ENCODE peak calls at places on chromosome 2, in ten cellular contexts. K is HepG2, H is A549, N is transverse colon, P is adrenal gland, X is sigmoid colon, W is spleen, V is ovary, Y is thyroid gland, Q is Peyer's patch. A is an unnamed sample.

GRCh38 chr2:65877331-65877791 is 445.0 kb upstream of the SPRED2 start:
- DNase-seq in K (no peak), H (no peak), N (no peak), P (no peak), X (no peak), W (no peak), V (no peak), Y (no peak), Q (no peak), A (no peak)

GRCh38 chr2:172095905-172096660 is 6.6 kb downstream of the DLX2 start:
- DNase-seq in K (no peak), H (no peak), N (no peak), P (no peak), X (no peak), W (peak; percentile 75), V (no peak), Y (no peak), Q (no peak), A (no peak)

GRCh38 chr2:34997779-34998178 is 1357.8 kb upstream of the CRIM1 start:
- DNase-seq in K (no peak), H (no peak), N (no peak), P (no peak), X (no peak), W (no peak), V (no peak), Y (no peak), Q (no peak), A (peak; percentile 14)

GRCh38 chr2:134338180-134338579 is 84.3 kb downstream of the MGAT5 start:
- DNase-seq in K (no peak), H (no peak), N (no peak), P (no peak), X (no peak), W (no peak), V (no peak), Y (no peak), Q (no peak), A (no peak)

GRCh38 chr2:104215269-104216161 is 638.4 kb upstream of the POU3F3 start:
- DNase-seq in K (no peak), H (no peak), N (no peak), P (no peak), X (no peak), W (no peak), V (no peak), Y (no peak), Q (no peak), A (no peak)

GRCh38 chr2:171056307-171056706 is 104.4 kb downstream of the TLK1 start:
- DNase-seq in K (no peak), H (no peak), N (no peak), P (no peak), X (no peak), W (no peak), V (no peak), Y (no peak), Q (no peak), A (no peak)

GRCh38 chr2:19119326-19120001 is 239.0 kb downstream of the OSR1 start:
- DNase-seq in K (peak; percentile 66), H (no peak), N (no peak), P (no peak), X (no peak), W (no peak), V (no peak), Y (no peak), Q (no peak), A (no peak)

GRCh38 chr2:158686166-158686792 is 108.8 kb upstream of the DAPL1 start:
- DNase-seq in K (no peak), H (no peak), N (no peak), P (no peak), X (no peak), W (no peak), V (no peak), Y (no peak), Q (no peak), A (no peak)

GRCh38 chr2:195106681-195107380 is 550.2 kb upstream of the SLC39A10 start:
- DNase-seq in K (no peak), H (no peak), N (no peak), P (no peak), X (no peak), W (no peak), V (no peak), Y (no peak), Q (no peak), A (no peak)

GRCh38 chr2:96084006-96084857 is 32.1 kb downstream of the ADRA2B start:
- DNase-seq in K (no peak), H (no peak), N (no peak), P (no peak), X (no peak), W (peak; percentile 68), V (peak; percentile 21), Y (no peak), Q (no peak), A (no peak)

GRCh38 chr2:119383410-119384140 is 16.8 kb downstream of the DBI start:
- DNase-seq in K (no peak), H (no peak), N (no peak), P (no peak), X (no peak), W (no peak), V (no peak), Y (peak; percentile 81), Q (no peak), A (no peak)

GRCh38 chr2:59449264-59449663 is 1104.2 kb downstream of the BCL11A start:
- DNase-seq in K (no peak), H (peak; percentile 4), N (peak; percentile 29), P (no peak), X (no peak), W (no peak), V (no peak), Y (no peak), Q (peak; percentile 17), A (peak; percentile 34)

GRCh38 chr2:169693344-169693743 is 861 bp downstream of the CFAP210 start:
- DNase-seq in K (peak; percentile 52), H (peak; percentile 17), N (no peak), P (no peak), X (no peak), W (no peak), V (no peak), Y (no peak), Q (no peak), A (peak; percentile 37)

GRCh38 chr2:184504252-184504651 is 94.1 kb upstream of the ZNF804A start:
- DNase-seq in K (no peak), H (no peak), N (no peak), P (no peak), X (no peak), W (no peak), V (no peak), Y (no peak), Q (no peak), A (no peak)

GRCh38 chr2:210859314-210859713 is 302.9 kb downstream of the CPS1 start:
- DNase-seq in K (no peak), H (no peak), N (no peak), P (no peak), X (no peak), W (no peak), V (no peak), Y (no peak), Q (no peak), A (no peak)

GRCh38 chr2:223797811-223798721 is 39.3 kb downstream of the AP1S3 start:
- DNase-seq in K (peak; percentile 59), H (peak; percentile 66), N (no peak), P (no peak), X (no peak), W (no peak), V (no peak), Y (no peak), Q (no peak), A (peak; percentile 16)

GRCh38 chr2:128820427-128820826 is 501.8 kb upstream of the HS6ST1 start:
- DNase-seq in K (no peak), H (no peak), N (no peak), P (no peak), X (no peak), W (no peak), V (no peak), Y (no peak), Q (no peak), A (no peak)

GRCh38 chr2:109616184-109616583 is 2.0 kb downstream of the SOWAHC start:
- DNase-seq in K (no peak), H (no peak), N (no peak), P (no peak), X (no peak), W (no peak), V (no peak), Y (no peak), Q (no peak), A (no peak)
- H3K4me3 ChIP-seq in K (peak overlapping the region; percentile 80), H (peak overlapping the region; percentile 69), N (peak overlapping the region; percentile 82), P (no peak overlapping the region), X (no peak overlapping the region), W (peak overlapping the region; percentile 56), V (no peak overlapping the region), Y (no peak overlapping the region), Q (no peak overlapping the region), A (no peak overlapping the region)

DNA sequence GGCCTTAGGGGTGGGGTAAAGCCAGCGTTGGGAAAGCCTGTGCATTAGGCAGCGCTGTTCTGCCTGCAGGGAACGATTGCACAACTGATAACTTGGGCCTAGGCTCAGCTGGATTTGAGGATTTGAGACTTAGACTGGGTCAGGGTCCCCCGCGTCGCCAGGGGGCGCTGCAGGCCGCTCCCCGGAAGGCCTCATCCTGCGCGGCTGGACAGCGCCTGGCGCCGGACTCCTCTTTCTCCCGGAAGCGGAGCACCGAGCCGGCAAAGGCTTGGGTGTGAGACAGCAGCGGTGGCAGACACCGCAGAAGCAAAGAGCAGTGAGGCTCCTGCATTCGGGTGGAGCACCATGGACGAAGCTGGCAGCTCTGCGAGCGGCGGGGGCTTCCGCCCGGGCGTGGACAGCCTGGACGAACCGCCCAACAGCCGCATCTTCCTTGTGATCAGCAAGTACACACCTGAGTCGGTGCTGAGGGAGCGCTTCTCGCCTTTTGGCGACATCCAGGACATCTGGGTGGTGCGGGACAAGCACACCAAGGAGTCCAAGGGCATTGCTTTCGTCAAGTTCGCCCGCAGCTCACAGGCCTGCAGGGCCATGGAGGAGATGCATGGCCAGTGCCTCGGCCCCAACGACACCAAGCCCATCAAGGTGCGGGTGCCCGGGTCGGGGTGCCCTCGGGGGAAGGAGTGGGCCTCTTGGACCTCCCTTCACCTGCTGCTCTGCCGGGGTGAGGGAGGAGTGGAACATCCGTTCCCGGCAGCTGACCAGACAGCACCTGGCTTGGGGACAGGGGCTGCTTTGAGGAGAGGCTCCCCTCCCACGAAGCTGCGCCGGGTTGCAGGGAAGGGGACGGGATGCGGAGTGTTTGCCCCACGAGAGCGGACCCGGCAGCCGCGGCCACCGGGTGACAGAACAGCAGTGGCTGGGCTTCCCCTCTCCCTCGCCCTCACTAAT is at the start of gene RBM45:
- DNase-seq in K (peak; percentile 92), H (peak; percentile 94), N (peak; percentile 95), P (peak; percentile 93), X (peak; percentile 95), W (peak; percentile 98), V (peak; percentile 94), Y (peak; percentile 91), Q (peak; percentile 82), A (peak; percentile 96)
- TF ChIP-seq POLR2A in K (peak; percentile 97), H (peak; percentile 94), N (peak; percentile 80), P (peak; percentile 62), X (peak; percentile 35), W (no peak), V (no peak), Y (peak; percentile 78), Q (peak; percentile 73), A (peak; percentile 72)

GRCh38 chr2:50291535-50291934 is 740.4 kb downstream of the NRXN1 start:
- DNase-seq in K (no peak), H (no peak), N (no peak), P (no peak), X (no peak), W (no peak), V (no peak), Y (no peak), Q (no peak), A (no peak)
- H3K4me3 ChIP-seq in K (no peak overlapping the region), H (no peak overlapping the region), N (no peak overlapping the region), P (no peak overlapping the region), X (no peak overlapping the region), W (no peak overlapping the region), V (no peak overlapping the region), Y (no peak overlapping the region), Q (no peak overlapping the region), A (no peak overlapping the region)

GRCh38 chr2:237693281-237694039 is 66.1 kb downstream of the LRRFIP1 start:
- DNase-seq in K (peak; percentile 64), H (peak; percentile 69), N (peak; percentile 43), P (no peak), X (peak; percentile 69), W (peak; percentile 73), V (no peak), Y (no peak), Q (peak; percentile 22), A (peak; percentile 57)
- TF ChIP-seq POLR2A in K (no peak), H (no peak), N (peak; percentile 29), P (peak; percentile 7), X (no peak), W (no peak), V (no peak), Y (no peak), Q (no peak), A (no peak)

A was measured in NB4.